ENCODE peak calls at places on chromosomes 7 and 10, in four cellular contexts. C is activated CD8-positive, alpha-beta T cell treated with anti-CD3 and anti-CD28 coated beads, Interleukin-2, amount 10 ng/mL, durations not matched to agents 7 days and 5 days; D is left colon; V is left ventricle myocardium superior. M is an unnamed sample.

GRCh38 chr7:86407291-86407690 is 236.4 kb upstream of the GRM3 start:
- DNase-seq in V (no peak), D (no peak), C (no peak), M (no peak)

GRCh38 chr7:67018940-67019339 is 22.3 kb downstream of the TYW1 start:
- DNase-seq in V (no peak), D (no peak), C (no peak), M (no peak)

GRCh38 chr7:12965767-12966166 is 278.3 kb downstream of the ARL4A start:
- DNase-seq in C (no peak), V (no peak), D (no peak), M (no peak)

GRCh38 chr7:114819629-114820362 is 102.1 kb upstream of the MDFIC start:
- DNase-seq in C (no peak), D (no peak), V (no peak), M (no peak)

GRCh38 chr7:3533040-3533439 is 232.0 kb downstream of the SDK1 start:
- DNase-seq in D (no peak), V (no peak), C (no peak), M (no peak)

GRCh38 chr10:8060704-8061121 is 6.2 kb downstream of the GATA3 start:
- DNase-seq in C (peak), D (no peak), V (no peak), M (no peak)

GRCh38 chr7:158482460-158482859 is 105.2 kb downstream of the PTPRN2 start:
- DNase-seq in C (no peak), V (no peak), D (no peak), M (no peak)

GRCh38 chr7:18873674-18874341 is 243.6 kb downstream of the TWIST1 start:
- DNase-seq in V (no peak), C (no peak), D (no peak), M (no peak)

GRCh38 chr10:11521860-11522259 is 89.6 kb downstream of the USP6NL start:
- DNase-seq in V (no peak), D (no peak), C (no peak), M (no peak)

GRCh38 chr7:23680417-23681405 is 712 bp downstream of the FAM221A start:
- DNase-seq in C (peak), D (peak), V (peak), M (peak)

GRCh38 chr10:132446661-132447445 is 49.9 kb downstream of the PWWP2B start:
- DNase-seq in C (peak), D (peak), V (peak), M (no peak)

GRCh38 chr10:24821986-24822385 is 98.3 kb upstream of the ARHGAP21 start:
- DNase-seq in D (no peak), V (no peak), C (no peak), M (no peak)

GRCh38 chr10:126663880-126664279 is 6.6 kb downstream of the C10orf90 start:
- DNase-seq in V (no peak), C (no peak), D (no peak), M (no peak)

M was measured in NCI-H2029.